ENCODE peak calls at places on chromosomes 1 and 21, in six cellular contexts. Y is dorsolateral prefrontal cortex, C is A549, X is right cardiac atrium, S is prostate gland, W is GM12878. I is an unnamed sample.

GRCh38 chr1:230611128-230611914 is 31.0 kb upstream of the COG2 start:
- DNase-seq in Y (no peak), C (no peak), X (no peak), S (no peak), W (no peak), I (no peak)

GRCh38 chr1:7948950-7949349 is 8.3 kb upstream of the TNFRSF9 start:
- DNase-seq in Y (no peak), C (no peak), X (no peak), S (no peak), W (no peak), I (no peak)

GRCh38 chr1:2850502-2850901 is 49.0 kb upstream of the TTC34 start:
- DNase-seq in Y (no peak), C (no peak), X (no peak), S (no peak), W (no peak), I (no peak)

GRCh38 chr21:35563885-35564451 is 496.4 kb downstream of the SETD4 start:
- DNase-seq in Y (no peak), C (no peak), X (peak), S (no peak), W (no peak), I (peak)

GRCh38 chr1:234781241-234782056 is 171.5 kb upstream of the IRF2BP2 start:
- DNase-seq in Y (no peak), C (peak), X (no peak), S (no peak), W (no peak), I (no peak)

GRCh38 chr1:196193891-196194559 is 414.2 kb downstream of the KCNT2 start:
- DNase-seq in Y (no peak), C (no peak), X (no peak), S (no peak), W (no peak), I (no peak)

GRCh38 chr1:21909286-21909759 is 27.8 kb downstream of the HSPG2 start:
- DNase-seq in Y (no peak), C (no peak), X (peak), S (no peak), W (no peak), I (no peak)

GRCh38 chr1:207644852-207645631 is at the start of gene CR1L:
- DNase-seq in Y (peak), C (peak), X (peak), S (peak), W (no peak), I (peak)

GRCh38 chr1:27632387-27633297 is 2.3 kb downstream of the FGR start:
- DNase-seq in Y (no peak), C (no peak), X (no peak), S (no peak), W (peak), I (no peak)

GRCh38 chr1:176119549-176119948 is 87.5 kb downstream of the COP1 start:
- DNase-seq in Y (no peak), C (peak), X (no peak), S (no peak), W (no peak), I (no peak)

GRCh38 chr1:121586369-121587229 is 401.8 kb downstream of the SRGAP2C start:
- DNase-seq in Y (peak), C (no peak), X (no peak), S (no peak), W (no peak), I (no peak)

GRCh38 chr1:203272633-203273205 is 32.6 kb upstream of the BTG2 start:
- DNase-seq in Y (no peak), C (no peak), X (no peak), S (no peak), W (no peak), I (no peak)

GRCh38 chr21:35779690-35780570 is 280.4 kb downstream of the SETD4 start:
- DNase-seq in Y (no peak), C (no peak), X (no peak), S (no peak), W (no peak), I (no peak)

GRCh38 chr21:42403611-42404231 is at the start of gene UBASH3A:
- DNase-seq in Y (no peak), C (no peak), X (no peak), S (no peak), W (no peak), I (no peak)

GRCh38 chr1:162389971-162390370 is 8.4 kb downstream of the C1orf226 start:
- DNase-seq in Y (no peak), C (no peak), X (no peak), S (no peak), W (no peak), I (no peak)

GRCh38 chr1:236904874-236905741 is 99.1 kb downstream of the MT1HL1 start:
- DNase-seq in Y (no peak), C (peak), X (no peak), S (no peak), W (no peak), I (no peak)

GRCh38 chr1:64323882-64324281 is 120.5 kb downstream of the UBE2U start:
- DNase-seq in Y (no peak), C (no peak), X (no peak), S (no peak), W (no peak), I (no peak)
- H3K27ac ChIP-seq in Y (no peak), C (no peak), X (no peak), S (no peak), W (no peak), I (no peak)

DNA sequence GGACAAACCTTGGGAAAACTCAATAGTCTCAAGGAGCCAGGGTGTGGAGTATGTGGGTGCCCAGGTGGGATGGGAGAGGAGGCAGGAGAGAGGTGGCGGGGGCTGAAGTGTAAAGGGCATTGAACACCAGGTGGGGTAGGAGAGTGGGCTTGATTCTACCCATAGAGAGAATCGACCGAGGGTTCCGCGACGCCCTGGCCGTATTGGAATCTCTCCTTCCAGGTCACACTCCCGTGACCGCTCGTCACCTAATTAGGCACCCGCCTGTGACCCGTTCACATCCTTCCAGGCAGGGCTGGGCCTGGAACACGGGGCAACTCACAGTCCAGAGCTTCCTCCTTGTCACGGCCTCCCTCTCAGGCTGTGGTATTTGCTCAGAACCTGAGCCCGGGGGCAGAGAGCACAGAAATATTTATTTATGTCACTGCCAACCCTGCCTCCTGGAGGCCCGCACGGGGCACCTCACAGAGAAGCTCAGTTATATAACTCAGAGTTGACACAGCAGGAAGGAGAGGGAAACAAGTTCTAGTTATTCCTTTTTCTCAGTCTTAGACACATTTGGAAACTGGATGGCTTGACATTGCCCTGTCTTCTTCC is 12.0 kb downstream of the NCMAP start:
- DNase-seq in Y (no peak), C (peak), X (no peak), S (peak), W (no peak), I (no peak)
- H3K27ac ChIP-seq in Y (no peak), C (peak), X (no peak), S (peak), W (no peak), I (peak)

GRCh38 chr1:38003261-38004250 is 1.8 kb downstream of the FHL3 start:
- DNase-seq in Y (no peak), C (no peak), X (no peak), S (no peak), W (no peak), I (no peak)
- H3K27ac ChIP-seq in Y (peak), C (peak), X (no peak), S (peak), W (peak), I (peak)

GRCh38 chr1:12677565-12677964 is 33.7 kb downstream of the AADACL4 start:
- DNase-seq in Y (no peak), C (no peak), X (peak), S (no peak), W (no peak), I (peak)
- H3K27ac ChIP-seq in Y (no peak), C (no peak), X (no peak), S (no peak), W (no peak), I (peak)

GRCh38 chr1:223233019-223233409 is 90.0 kb upstream of the TLR5 start:
- DNase-seq in Y (no peak), C (no peak), X (no peak), S (no peak), W (no peak), I (no peak)
- H3K27ac ChIP-seq in Y (peak), C (peak), X (no peak), S (no peak), W (no peak), I (peak)

DNA sequence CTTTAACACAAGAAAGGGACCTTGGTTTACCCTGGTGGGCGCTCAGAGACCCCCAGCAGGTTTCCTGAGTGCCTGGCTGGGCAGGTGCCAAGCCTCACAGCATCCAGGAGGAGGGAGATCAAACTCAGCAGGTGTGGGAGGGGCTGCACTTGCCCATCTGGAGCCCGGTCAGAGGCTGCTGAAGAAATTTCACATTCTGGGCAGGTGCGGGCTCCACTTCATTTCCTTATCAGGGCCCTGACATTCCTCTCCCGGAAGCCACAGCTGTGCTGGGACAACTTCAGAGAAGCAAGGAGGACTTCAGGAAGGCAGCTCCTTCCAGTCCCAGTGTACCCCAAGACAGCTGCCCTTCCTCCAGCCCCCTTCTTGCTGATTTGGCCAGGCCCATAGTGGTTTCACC is 82.9 kb downstream of the ITPKB start:
- DNase-seq in Y (no peak), C (no peak), X (peak), S (no peak), W (no peak), I (peak)
- H3K27ac ChIP-seq in Y (no peak), C (no peak), X (peak), S (peak), W (no peak), I (no peak)

GRCh38 chr1:152047954-152048640 is 11.3 kb upstream of the S100A11 start:
- DNase-seq in Y (no peak), C (peak), X (peak), S (peak), W (peak), I (peak)
- H3K27ac ChIP-seq in Y (peak), C (peak), X (peak), S (peak), W (peak), I (peak)

GRCh38 chr1:191608367-191608766 is 549.9 kb upstream of the RGS18 start:
- DNase-seq in Y (no peak), C (peak), X (no peak), S (no peak), W (no peak), I (no peak)
- H3K27ac ChIP-seq in Y (no peak), C (no peak), X (no peak), S (no peak), W (no peak), I (no peak)

GRCh38 chr21:45611296-45611695 is 32.2 kb upstream of the PCBP3 start:
- DNase-seq in Y (no peak), C (no peak), X (no peak), S (no peak), W (no peak), I (no peak)
- H3K27ac ChIP-seq in Y (no peak), C (no peak), X (no peak), S (no peak), W (no peak), I (no peak)

I was measured in left ventricle myocardium inferior.